ENCODE peak calls at places on chromosomes 13 and 19, in nine cellular contexts. T is brain microvascular endothelial cell; D is testis; V is BJ; X is cardiac fibroblast; N is neural progenitor cell; U is small intestine; H is CD8-positive, alpha-beta memory T cell; W is coronary artery. I is an unnamed sample.

GRCh38 chr13:20161275-20161950 is 561 bp upstream of the GJA3 start:
- DNase-seq in W (no peak), H (peak), N (peak), T (no peak), X (no peak), D (peak), U (no peak), V (no peak), I (no peak)

GRCh38 chr13:110259651-110260050 is 47.3 kb downstream of the COL4A1 start:
- DNase-seq in N (no peak), U (no peak), W (no peak), X (no peak), D (no peak), T (no peak), H (no peak), V (no peak), I (no peak)

GRCh38 chr19:21439372-21439771 is 42.4 kb downstream of the ZNF493 start:
- DNase-seq in N (no peak), H (no peak), X (no peak), W (no peak), D (no peak), V (no peak), U (no peak), T (no peak), I (no peak)

GRCh38 chr19:30523791-30524190 is 151.6 kb downstream of the ZNF536 start:
- DNase-seq in N (no peak), V (no peak), W (peak), H (no peak), X (no peak), D (no peak), T (no peak), U (no peak), I (no peak)

GRCh38 chr19:8486661-8487136 is 15.7 kb downstream of the PRAM1 start:
- DNase-seq in D (no peak), V (no peak), U (no peak), T (no peak), W (no peak), H (no peak), X (no peak), N (peak), I (no peak)

GRCh38 chr19:17565611-17566010 is 10.2 kb downstream of the COLGALT1 start:
- DNase-seq in H (no peak), V (no peak), T (no peak), N (no peak), W (no peak), U (no peak), D (no peak), X (no peak), I (no peak)

GRCh38 chr13:20125783-20126165 is 35.1 kb downstream of the GJA3 start:
- DNase-seq in X (no peak), T (no peak), N (no peak), W (no peak), H (no peak), D (no peak), U (no peak), V (no peak), I (no peak)

GRCh38 chr19:17202249-17202648 is 12.9 kb upstream of the USE1 start:
- DNase-seq in U (no peak), V (no peak), D (no peak), T (no peak), N (no peak), W (no peak), X (no peak), H (no peak), I (no peak)

GRCh38 chr13:98584668-98585397 is 7.9 kb upstream of the STK24 start:
- DNase-seq in V (no peak), D (no peak), H (no peak), N (no peak), T (no peak), X (peak), U (peak), W (no peak), I (no peak)

GRCh38 chr13:43567608-43568007 is 219.2 kb downstream of the ENOX1 start:
- DNase-seq in U (no peak), T (no peak), W (no peak), V (peak), X (no peak), D (no peak), H (no peak), N (no peak), I (no peak)

GRCh38 chr13:60759499-60759898 is 362.5 kb downstream of the TDRD3 start:
- DNase-seq in W (no peak), D (no peak), X (peak), T (peak), U (peak), V (no peak), H (no peak), N (peak), I (no peak)

GRCh38 chr13:98571955-98572662 is 4.8 kb downstream of the STK24 start:
- DNase-seq in V (peak), U (peak), D (no peak), T (no peak), N (no peak), W (no peak), X (peak), H (no peak), I (no peak)

GRCh38 chr19:14496849-14497346 is 971 bp upstream of the GIPC1 start:
- DNase-seq in D (no peak), U (no peak), X (no peak), N (no peak), W (no peak), H (no peak), V (no peak), T (no peak), I (no peak)

GRCh38 chr13:101231751-101232428 is 184.4 kb downstream of the NALCN start:
- DNase-seq in U (no peak), H (no peak), N (no peak), V (no peak), W (no peak), X (no peak), D (no peak), T (peak), I (no peak)

GRCh38 chr13:28819748-28820098 is 416 bp upstream of the MTUS2 start:
- DNase-seq in N (peak), V (no peak), X (peak), W (no peak), D (peak), T (no peak), U (peak), H (peak), I (peak)

GRCh38 chr19:42396248-42396541 is 6.1 kb upstream of the CNFN start:
- DNase-seq in W (no peak), D (no peak), H (no peak), X (no peak), V (no peak), T (no peak), U (no peak), N (no peak), I (no peak)

GRCh38 chr19:44845286-44845611 is 848 bp upstream of the NECTIN2 start:
- DNase-seq in D (no peak), N (no peak), V (no peak), H (no peak), W (peak), T (no peak), X (no peak), U (no peak), I (no peak)

GRCh38 chr13:106471957-106472543 is 63.4 kb downstream of the EFNB2 start:
- DNase-seq in W (no peak), H (no peak), U (peak), D (peak), T (peak), X (peak), V (peak), N (peak), I (peak)

GRCh38 chr19:44796701-44797115 is 12.2 kb upstream of the BCAM start:
- DNase-seq in T (no peak), H (no peak), W (no peak), X (peak), U (no peak), V (no peak), D (no peak), N (peak), I (no peak)

GRCh38 chr13:31088826-31089420 is 72.8 kb downstream of the HSPH1 start:
- DNase-seq in X (no peak), D (no peak), T (no peak), W (no peak), U (no peak), V (no peak), N (no peak), H (no peak), I (no peak)

GRCh38 chr19:19506592-19506991 is 8.8 kb downstream of the TSSK6 start:
- DNase-seq in U (no peak), H (no peak), D (no peak), T (no peak), N (no peak), V (no peak), W (no peak), X (no peak), I (no peak)

GRCh38 chr19:12834976-12835757 is 788 bp upstream of the RTBDN start:
- DNase-seq in U (peak), H (no peak), V (no peak), W (no peak), T (no peak), D (peak), N (peak), X (peak), I (peak)

GRCh38 chr13:30481241-30481760 is 15.6 kb upstream of the HMGB1 start:
- DNase-seq in T (no peak), D (no peak), X (no peak), H (no peak), V (no peak), U (no peak), N (no peak), W (no peak), I (no peak)

GRCh38 chr13:21901772-21902708 is 231.2 kb downstream of the FGF9 start:
- DNase-seq in U (peak), D (peak), N (no peak), H (no peak), X (peak), W (no peak), V (no peak), T (no peak), I (no peak)

GRCh38 chr19:54178581-54179261 is 5.8 kb upstream of the TMC4 start:
- DNase-seq in N (peak), D (peak), T (no peak), V (no peak), W (no peak), U (no peak), X (no peak), H (peak), I (no peak)

GRCh38 chr19:36482876-36483275 is 6.5 kb downstream of the ZNF566 start:
- DNase-seq in N (no peak), U (no peak), T (no peak), W (no peak), V (no peak), X (no peak), D (no peak), H (no peak), I (no peak)

GRCh38 chr19:33723512-33723911 is 73.2 kb upstream of the KCTD15 start:
- DNase-seq in T (no peak), V (no peak), W (no peak), N (no peak), H (no peak), U (no peak), D (no peak), X (no peak), I (no peak)

GRCh38 chr13:82817133-82817532 is 1065.1 kb downstream of the SLITRK1 start:
- DNase-seq in W (no peak), V (no peak), N (no peak), H (no peak), U (no peak), X (no peak), T (no peak), D (no peak), I (no peak)

GRCh38 chr19:38975214-38975860 is at the start of gene FBXO17:
- DNase-seq in X (peak), N (peak), D (peak), V (no peak), T (peak), H (no peak), U (peak), W (peak), I (peak)

GRCh38 chr13:96388598-96388997 is 298.7 kb downstream of the HS6ST3 start:
- DNase-seq in H (no peak), U (no peak), W (no peak), V (no peak), X (no peak), N (no peak), D (no peak), T (no peak), I (no peak)

GRCh38 chr19:45402469-45403070 is 2.3 kb downstream of the PPP1R13L start:
- DNase-seq in V (no peak), D (no peak), X (peak), T (peak), N (peak), H (peak), W (no peak), U (peak), I (no peak)

GRCh38 chr13:30848332-30849027 is 57.6 kb upstream of the MEDAG start:
- DNase-seq in X (no peak), U (no peak), D (no peak), T (no peak), N (no peak), W (no peak), H (no peak), V (no peak), I (no peak)

GRCh38 chr13:48586591-48587103 is 53.8 kb upstream of the RCBTB2 start:
- DNase-seq in U (no peak), N (no peak), X (peak), W (no peak), H (no peak), T (no peak), D (peak), V (no peak), I (no peak)

GRCh38 chr13:28035146-28035782 is 46.8 kb upstream of the URAD start:
- DNase-seq in T (no peak), H (no peak), X (no peak), D (no peak), U (peak), V (no peak), W (no peak), N (no peak), I (peak)

GRCh38 chr13:23651439-23651838 is 81.2 kb downstream of the TNFRSF19 start:
- DNase-seq in X (no peak), U (no peak), N (no peak), H (no peak), V (no peak), W (no peak), T (no peak), D (no peak), I (no peak)

GRCh38 chr13:112434032-112434431 is 57.9 kb downstream of the SPACA7 start:
- DNase-seq in X (no peak), D (no peak), N (no peak), T (no peak), U (no peak), V (no peak), H (no peak), W (no peak), I (no peak)

GRCh38 chr19:3458595-3459284 is 21.6 kb downstream of the SMIM24 start:
- DNase-seq in T (no peak), D (peak), V (no peak), X (peak), N (peak), W (no peak), U (no peak), H (no peak), I (no peak)

GRCh38 chr19:3457531-3458228 is 22.6 kb downstream of the SMIM24 start:
- DNase-seq in X (peak), V (no peak), N (no peak), D (no peak), T (no peak), H (no peak), U (no peak), W (no peak), I (no peak)

GRCh38 chr19:3456925-3457530 is 23.3 kb downstream of the SMIM24 start:
- DNase-seq in W (no peak), V (no peak), U (no peak), X (no peak), T (no peak), H (no peak), N (no peak), D (no peak), I (no peak)

GRCh38 chr19:3459322-3459881 is 20.9 kb downstream of the SMIM24 start:
- DNase-seq in N (no peak), T (peak), D (peak), H (no peak), W (peak), X (peak), V (peak), U (no peak), I (no peak)

DNA sequence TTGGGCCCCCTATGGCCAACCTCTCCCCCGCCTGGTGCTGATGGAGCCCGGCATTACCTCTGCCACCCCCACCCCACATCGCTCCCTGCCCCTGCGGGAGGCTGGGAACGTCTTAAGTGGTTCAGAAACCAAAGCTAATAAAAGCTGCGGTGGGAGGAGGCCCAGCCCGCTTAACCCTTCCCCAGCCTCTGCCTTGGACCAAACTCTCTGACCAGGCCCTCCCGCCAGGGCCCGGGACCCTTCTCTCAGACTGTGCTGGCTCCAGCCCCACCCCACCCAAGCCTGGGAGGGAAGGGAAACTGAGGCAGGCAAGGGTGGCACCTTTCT is 22.1 kb downstream of the SMIM24 start:
- DNase-seq in D (no peak), V (no peak), X (no peak), W (no peak), H (no peak), U (no peak), N (peak), T (peak), I (no peak)
- H3K4me3 ChIP-seq in D (no peak), V (no peak), X (no peak), W (peak), H (no peak), U (no peak), N (no peak), T (no peak), I (no peak)

DNA sequence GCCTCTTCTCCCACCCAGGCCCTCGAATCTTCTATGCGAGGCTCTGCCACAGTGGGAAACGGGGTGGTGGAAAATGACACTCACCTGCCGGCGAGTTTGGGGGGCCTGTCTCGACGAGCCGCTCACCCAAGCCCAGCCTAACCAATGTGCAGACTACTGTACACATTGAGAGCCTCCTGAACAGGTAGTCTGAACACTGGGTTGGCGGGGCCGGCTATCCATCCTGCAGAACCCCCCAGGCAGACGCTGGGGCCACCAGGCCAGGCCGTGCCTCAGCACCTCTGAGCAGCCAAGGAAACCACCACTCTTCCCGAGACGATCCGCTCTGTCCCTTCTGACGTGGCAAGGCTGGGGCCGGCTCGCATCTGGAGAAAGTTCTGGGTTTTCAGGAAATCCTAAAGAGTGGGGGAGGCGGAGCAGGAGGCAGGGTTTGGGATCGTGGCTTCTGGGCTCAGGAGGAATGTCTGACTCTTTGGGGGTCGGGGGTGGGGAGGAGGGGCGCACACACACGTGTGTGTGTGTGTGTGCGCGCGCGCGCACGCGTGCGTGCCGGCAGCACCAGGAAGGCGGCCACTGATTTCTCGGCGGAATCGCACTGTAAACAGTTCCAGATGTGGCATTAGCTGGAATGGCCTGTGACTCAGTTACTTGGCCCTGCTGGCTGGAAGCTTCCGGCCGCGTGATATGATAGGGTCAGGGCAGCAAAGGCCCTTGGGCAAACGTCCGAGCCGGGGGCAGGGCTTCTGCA is 18.5 kb downstream of the TMED1 start:
- DNase-seq in T (peak), H (no peak), W (no peak), V (peak), X (peak), N (no peak), D (peak), U (no peak), I (no peak)
- H3K4me3 ChIP-seq in T (peak), H (no peak), W (peak), V (peak), X (peak), N (no peak), D (no peak), U (no peak), I (no peak)

GRCh38 chr19:1278074-1278473 is 2.7 kb downstream of the FAM174C start:
- DNase-seq in V (no peak), H (no peak), W (no peak), N (no peak), U (no peak), X (no peak), D (no peak), T (no peak), I (no peak)

GRCh38 chr19:1276620-1277007 is 1.3 kb downstream of the FAM174C start:
- DNase-seq in N (no peak), T (no peak), W (no peak), D (no peak), X (no peak), H (no peak), U (no peak), V (no peak), I (no peak)

GRCh38 chr19:1275976-1276619 is 768 bp downstream of the FAM174C start:
- DNase-seq in X (no peak), H (no peak), T (no peak), N (no peak), V (no peak), U (no peak), W (peak), D (no peak), I (no peak)

GRCh38 chr19:1275260-1275975 is at the start of gene FAM174C:
- DNase-seq in D (peak), U (peak), H (peak), N (peak), X (peak), W (peak), T (peak), V (peak), I (peak)

DNA sequence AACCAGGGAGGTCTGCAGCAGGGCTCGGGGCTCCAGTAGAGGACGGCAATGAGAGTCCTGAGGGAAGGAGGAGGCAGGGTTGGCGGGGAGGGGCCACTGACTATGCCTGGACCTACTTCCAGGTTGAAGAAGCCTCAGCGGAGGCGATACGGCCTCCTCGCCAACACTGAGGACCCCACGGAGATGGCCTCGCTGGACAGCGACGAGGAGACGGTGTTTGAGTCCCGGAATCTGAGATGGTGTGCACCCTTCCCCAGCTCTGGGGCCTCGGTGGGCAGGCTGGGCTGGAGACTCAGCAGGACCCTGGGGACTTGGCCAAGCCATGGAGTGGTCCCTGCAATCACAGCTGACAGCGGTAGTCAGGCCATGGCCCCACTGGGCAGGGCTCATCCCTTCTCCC is 1.7 kb downstream of the FAM174C start:
- DNase-seq in H (no peak), N (no peak), W (no peak), X (no peak), D (no peak), T (no peak), V (no peak), U (no peak), I (no peak)
- H3K4me3 ChIP-seq in H (no peak), N (no peak), W (no peak), X (no peak), D (no peak), T (no peak), V (no peak), U (no peak), I (peak)

DNA sequence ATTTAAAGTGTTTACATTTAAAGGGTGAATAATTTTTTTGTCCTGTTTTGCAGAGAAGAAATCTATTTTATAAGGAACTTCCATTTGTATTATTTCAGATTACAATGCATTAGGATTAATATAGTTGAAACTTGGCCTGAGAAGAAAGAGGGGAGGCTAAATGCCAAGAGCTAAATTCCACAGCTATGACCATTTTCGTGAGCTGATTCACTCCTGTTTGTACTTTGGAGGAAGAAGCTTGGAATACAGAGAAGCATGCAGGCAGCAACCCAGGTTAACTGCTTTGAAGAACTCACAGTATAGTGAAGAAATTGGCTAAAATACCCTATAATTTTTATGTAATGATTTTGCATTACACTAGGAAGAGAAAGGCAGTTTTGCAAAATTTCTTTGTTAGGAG is 309.4 kb upstream of the KLF12 start:
- DNase-seq in V (peak), W (no peak), D (no peak), X (peak), U (no peak), H (no peak), N (no peak), T (peak), I (no peak)
- H3K4me3 ChIP-seq in V (no peak), W (no peak), D (no peak), X (no peak), U (no peak), H (no peak), N (no peak), T (no peak), I (no peak)